ENCODE peak calls at places on chromosomes 4 and X, in five cellular contexts. K, X, Y, G and I are unnamed samples.

GRCh38 chr4:7429069-7429416 is 5.7 kb downstream of the PSAPL1 start:
- DNase-seq in X (no peak), Y (no peak), G (no peak), K (no peak), I (no peak)

GRCh38 chrX:108270280-108270679 is 167.9 kb downstream of the COL4A6 start:
- DNase-seq in Y (no peak), G (no peak), X (no peak), K (no peak), I (no peak)

GRCh38 chrX:1466232-1466661 is 13.5 kb upstream of the ASMTL start:
- DNase-seq in K (peak), Y (no peak), G (no peak), X (no peak), I (no peak)

GRCh38 chrX:51614353-51614752 is 4.4 kb downstream of the CENPVL3 start:
- DNase-seq in G (peak), Y (no peak), X (peak), K (peak), I (no peak)

GRCh38 chr4:85556293-85556692 is 81.3 kb downstream of the ARHGAP24 start:
- DNase-seq in K (no peak), Y (no peak), X (no peak), G (no peak), I (no peak)

GRCh38 chr4:16196482-16197393 is 29.5 kb downstream of the TAPT1 start:
- DNase-seq in K (peak), X (peak), Y (no peak), G (peak), I (peak)

GRCh38 chrX:18674417-18674787 is 2.5 kb upstream of the RS1 start:
- DNase-seq in G (no peak), K (peak), X (no peak), Y (no peak), I (no peak)

GRCh38 chr4:26912810-26913209 is 52.2 kb downstream of the STIM2 start:
- DNase-seq in K (peak), Y (no peak), G (no peak), X (peak), I (no peak)

GRCh38 chr4:147019061-147019460 is 73.4 kb upstream of the TTC29 start:
- DNase-seq in Y (peak), X (peak), K (peak), G (peak), I (peak)

GRCh38 chr4:165433529-165433928 is 54.7 kb downstream of the CPE start:
- DNase-seq in X (no peak), K (no peak), G (no peak), Y (no peak), I (peak)

GRCh38 chr4:78205601-78206000 is 148.5 kb downstream of the FRAS1 start:
- DNase-seq in G (no peak), X (no peak), Y (no peak), K (peak), I (no peak)

GRCh38 chr4:113445286-113445685 is 316.3 kb downstream of the CAMK2D start:
- DNase-seq in G (peak), Y (peak), X (peak), K (no peak), I (no peak)

GRCh38 chr4:107183155-107183774 is 147.2 kb upstream of the DKK2 start:
- DNase-seq in X (peak), G (peak), K (peak), Y (no peak), I (peak)

GRCh38 chr4:892780-893179 is 39.3 kb downstream of the GAK start:
- DNase-seq in Y (no peak), K (no peak), G (no peak), X (no peak), I (no peak)

GRCh38 chr4:890036-890695 is 42.0 kb downstream of the GAK start:
- DNase-seq in X (no peak), K (no peak), Y (no peak), G (no peak), I (no peak)

GRCh38 chr4:889516-889915 is 42.6 kb downstream of the GAK start:
- DNase-seq in Y (no peak), G (no peak), K (no peak), X (no peak), I (no peak)

GRCh38 chr4:893276-893994 is 38.7 kb downstream of the GAK start:
- DNase-seq in K (no peak), Y (no peak), G (no peak), X (no peak), I (no peak)

GRCh38 chr4:891747-892146 is 40.4 kb downstream of the GAK start:
- DNase-seq in K (peak), Y (no peak), G (peak), X (no peak), I (no peak)
- TF ChIP-seq CTCF in K (peak), Y (no peak), G (peak), X (peak), I (peak)

DNA sequence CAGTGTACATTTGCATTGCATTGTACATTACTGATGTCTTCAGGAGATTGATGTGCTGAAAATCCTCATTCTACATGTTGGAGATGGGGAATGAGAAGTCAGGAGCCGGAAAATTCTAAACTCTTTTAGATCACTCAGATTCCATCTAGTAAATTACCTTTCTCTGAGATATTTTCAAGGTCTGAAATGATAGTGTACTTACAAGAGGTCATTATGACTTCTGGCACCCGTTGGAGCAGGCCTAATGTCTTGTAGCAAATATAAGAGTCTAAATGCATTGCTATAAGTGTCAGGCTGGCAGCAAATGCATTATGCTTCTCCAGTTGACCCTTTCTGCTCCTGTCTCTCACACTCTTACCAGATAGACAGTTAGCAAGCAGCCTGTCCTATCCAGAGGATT is 692.8 kb downstream of the GRID2 start:
- DNase-seq in X (no peak), G (no peak), Y (no peak), K (no peak), I (no peak)
- H3K4me3 ChIP-seq in X (no peak), G (no peak), Y (no peak), K (no peak), I (no peak)

GRCh38 chr4:75702919-75703411 is 21.4 kb upstream of the USO1 start:
- DNase-seq in Y (no peak), X (no peak), G (no peak), K (no peak), I (no peak)

GRCh38 chr4:75705198-75705712 is 19.1 kb upstream of the USO1 start:
- DNase-seq in X (no peak), K (peak), G (no peak), Y (no peak), I (no peak)

GRCh38 chr4:75710246-75710645 is 14.1 kb upstream of the USO1 start:
- DNase-seq in Y (no peak), K (peak), G (no peak), X (no peak), I (no peak)

DNA sequence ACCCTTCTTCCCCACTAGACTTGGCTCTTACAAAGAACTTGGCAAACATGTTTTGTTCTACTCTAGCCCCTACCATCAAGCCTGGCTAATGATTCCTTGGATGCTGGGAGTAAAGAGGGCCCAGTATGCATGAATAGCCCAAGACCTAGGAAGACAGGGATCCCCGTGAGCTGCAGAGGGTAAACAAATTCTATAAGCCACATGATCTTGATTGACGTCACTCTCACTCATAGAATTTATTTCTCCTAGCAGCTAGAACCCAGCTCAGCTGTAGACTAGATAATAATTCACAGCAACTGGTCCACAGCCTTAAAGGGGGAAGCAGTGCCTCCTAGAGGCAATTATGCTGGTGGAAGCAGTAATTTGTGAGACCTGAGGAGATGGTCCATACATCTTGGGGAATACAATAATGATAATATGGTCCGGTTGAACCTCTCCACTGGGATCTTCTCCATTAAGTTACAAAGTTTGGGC is 16.1 kb upstream of the USO1 start:
- DNase-seq in X (no peak), Y (no peak), G (no peak), K (peak), I (no peak)
- TF ChIP-seq CTCF in X (no peak), Y (no peak), G (peak), K (peak), I (no peak)

GRCh38 chrX:153766098-153766817 is 2.2 kb downstream of the PLXNB3 start:
- DNase-seq in X (peak), Y (peak), K (peak), G (peak), I (no peak)
- H3K4me3 ChIP-seq in X (peak), Y (no peak), K (no peak), G (peak), I (no peak)